ENCODE peak calls at places on chromosomes 7 and 10, in six cellular contexts. C is GM23338, I is fibroblast of lung, V is fibroblast of pulmonary artery, Z is fibroblast of the aortic adventitia, B is heart right ventricle. R is an unnamed sample.

GRCh38 chr10:35362701-35363350 is 26.5 kb downstream of the CCNY start:
- DNase-seq in C (no peak), I (no peak), V (no peak), Z (no peak), B (no peak), R (no peak)

GRCh38 chr10:93711891-93712290 is 9.5 kb upstream of the FRA10AC1 start:
- DNase-seq in C (no peak), I (no peak), V (peak), Z (peak), B (no peak), R (no peak)

GRCh38 chr10:88110355-88110754 is 246.9 kb downstream of the PTEN start:
- DNase-seq in C (no peak), I (peak), V (peak), Z (peak), B (no peak), R (no peak)

GRCh38 chr7:8068892-8069686 is 100.5 kb downstream of the GLCCI1 start:
- DNase-seq in C (peak), I (no peak), V (no peak), Z (no peak), B (peak), R (no peak)

GRCh38 chr7:41316410-41316809 is 386.5 kb downstream of the INHBA start:
- DNase-seq in C (no peak), I (no peak), V (no peak), Z (peak), B (no peak), R (no peak)

GRCh38 chr7:128876586-128876977 is 13.9 kb downstream of the ATP6V1F start:
- DNase-seq in C (no peak), I (no peak), V (no peak), Z (no peak), B (no peak), R (no peak)

GRCh38 chr7:120554960-120555571 is 282.1 kb downstream of the KCND2 start:
- DNase-seq in C (peak), I (peak), V (peak), Z (peak), B (peak), R (peak)

GRCh38 chr10:90787906-90788491 is 69.8 kb downstream of the HTR7 start:
- DNase-seq in C (peak), I (peak), V (peak), Z (peak), B (peak), R (peak)

GRCh38 chr10:97203220-97203619 is 17.5 kb upstream of the SLIT1 start:
- DNase-seq in C (no peak), I (no peak), V (no peak), Z (no peak), B (no peak), R (no peak)

GRCh38 chr7:77657427-77658331 is 38.6 kb upstream of the RSBN1L start:
- DNase-seq in C (peak), I (peak), V (peak), Z (peak), B (no peak), R (no peak)

GRCh38 chr7:24368161-24368560 is 84.2 kb downstream of the NPY start:
- DNase-seq in C (no peak), I (no peak), V (no peak), Z (no peak), B (no peak), R (no peak)

GRCh38 chr7:42745357-42746022 is 166.4 kb downstream of the C7orf25 start:
- DNase-seq in C (peak), I (peak), V (peak), Z (peak), B (peak), R (peak)

GRCh38 chr7:50667789-50668226 is 102.6 kb upstream of the DDC start:
- DNase-seq in C (no peak), I (peak), V (peak), Z (peak), B (peak), R (no peak)

GRCh38 chr10:3708830-3709229 is 76.2 kb downstream of the KLF6 start:
- DNase-seq in C (no peak), I (peak), V (peak), Z (peak), B (no peak), R (no peak)

GRCh38 chr7:157483515-157483914 is 146.7 kb downstream of the DNAJB6 start:
- DNase-seq in C (no peak), I (no peak), V (no peak), Z (no peak), B (no peak), R (no peak)

GRCh38 chr10:50624866-50625491 is 1.2 kb upstream of the SGMS1 start:
- DNase-seq in C (peak), I (peak), V (peak), Z (peak), B (peak), R (peak)

GRCh38 chr7:138919256-138919655 is 61.9 kb downstream of the KIAA1549 start:
- DNase-seq in C (no peak), I (no peak), V (no peak), Z (no peak), B (no peak), R (no peak)

DNA sequence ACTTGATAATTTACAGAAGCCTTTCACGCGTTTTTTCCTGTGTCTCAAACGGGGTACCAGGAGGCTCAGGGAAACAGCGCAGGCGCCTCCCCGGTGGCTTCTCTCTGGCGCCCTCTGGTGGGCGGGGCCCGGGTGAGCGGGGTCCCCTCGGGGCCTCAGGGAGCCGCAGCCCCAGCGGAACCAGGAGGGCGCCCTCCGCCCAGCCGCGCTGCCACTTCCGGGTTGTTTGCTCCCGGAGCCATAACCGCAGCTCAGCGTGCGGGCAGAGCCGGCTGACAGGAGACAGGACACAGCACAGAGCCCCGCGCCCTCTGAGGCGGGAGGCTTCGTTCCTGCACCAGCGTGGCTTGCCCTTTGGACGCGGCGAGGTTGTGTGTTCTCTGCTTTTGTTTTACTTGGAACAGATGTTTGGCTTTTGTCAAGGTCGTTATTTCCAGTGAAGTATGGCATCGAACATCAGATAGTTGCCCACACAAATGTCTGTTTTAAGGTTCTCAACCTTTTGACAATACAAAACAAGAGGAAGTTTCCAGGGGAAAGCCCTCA is 6.9 kb upstream of the CYP2E1 start:
- DNase-seq in C (peak), I (peak), V (peak), Z (peak), B (peak), R (peak)
- TF ChIP-seq CTCF in C (peak), I (peak), V (peak), Z (peak), B (peak), R (peak)

GRCh38 chr10:63133056-63133786 is at the start of gene NRBF2:
- DNase-seq in C (peak), I (peak), V (peak), Z (peak), B (peak), R (peak)
- TF ChIP-seq CTCF in C (peak), I (peak), V (no peak), Z (peak), B (no peak), R (no peak)

GRCh38 chr7:18387191-18387720 is 108.3 kb upstream of the HDAC9 start:
- DNase-seq in C (no peak), I (no peak), V (no peak), Z (no peak), B (no peak), R (no peak)
- TF ChIP-seq CTCF in C (no peak), I (no peak), V (no peak), Z (no peak), B (no peak), R (no peak)

DNA sequence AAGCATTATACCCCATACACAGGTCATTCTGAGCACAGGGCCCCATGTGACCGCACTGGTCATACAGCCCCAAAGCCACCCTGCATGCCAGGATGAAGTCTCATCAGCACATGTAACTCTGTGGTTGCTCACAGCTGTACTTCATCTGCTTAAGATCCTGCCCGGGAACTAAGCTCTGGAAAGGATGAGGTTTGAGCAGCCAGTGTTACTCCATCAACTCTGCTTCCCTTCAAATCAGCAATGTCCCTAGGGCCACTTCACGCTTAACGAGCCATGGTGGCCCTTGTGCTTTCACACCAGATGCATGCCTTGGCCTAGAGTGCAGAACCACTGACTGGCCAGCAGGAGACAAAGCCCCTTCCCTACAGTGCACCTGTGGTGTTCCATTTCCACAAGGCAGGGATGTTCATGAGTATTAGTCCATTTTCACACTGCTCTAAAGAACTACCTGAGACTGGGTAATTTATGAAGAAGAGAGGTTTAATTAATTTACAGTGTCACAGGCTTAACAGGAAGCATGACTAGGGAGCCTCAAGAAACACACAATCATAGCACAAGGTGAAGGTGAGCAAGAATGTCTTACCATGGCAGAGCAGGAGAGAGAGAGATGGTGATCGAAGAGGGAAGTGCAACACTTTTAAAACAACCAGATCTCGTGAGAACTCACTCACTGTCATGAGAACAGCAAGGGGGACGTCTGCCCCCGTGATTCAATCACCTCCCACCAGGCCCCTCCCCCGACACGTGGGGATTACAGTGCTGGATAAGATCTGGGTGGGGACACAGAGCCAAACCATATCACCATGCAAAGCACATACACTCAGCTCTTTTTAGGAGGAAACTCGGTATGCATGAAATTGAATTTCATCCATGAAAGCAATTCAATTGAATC is 149.0 kb upstream of the CDCA7L start:
- DNase-seq in C (peak), I (no peak), V (no peak), Z (peak), B (no peak), R (no peak)
- TF ChIP-seq CTCF in C (peak), I (no peak), V (no peak), Z (no peak), B (no peak), R (no peak)

DNA sequence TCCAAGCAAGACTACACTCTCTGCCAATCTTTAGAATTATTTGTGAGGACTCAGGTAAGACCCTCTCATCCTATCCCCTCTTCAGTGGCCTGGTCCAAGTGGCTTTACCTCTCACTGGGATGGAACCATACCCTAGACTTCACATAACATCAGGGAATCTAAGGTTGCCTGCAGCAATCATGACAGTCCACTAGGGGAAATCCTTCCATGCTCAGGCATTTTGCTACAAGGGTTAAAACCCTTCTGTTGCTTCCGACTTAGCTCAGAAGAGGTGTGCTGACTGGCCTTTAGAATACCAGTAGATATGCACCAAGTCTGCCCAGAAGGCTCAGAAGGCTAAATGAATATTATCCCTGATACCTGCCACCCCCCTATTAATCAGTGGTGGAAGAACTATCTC is 24.9 kb upstream of the NPS start:
- DNase-seq in C (peak), I (no peak), V (no peak), Z (no peak), B (no peak), R (no peak)
- TF ChIP-seq CTCF in C (peak), I (no peak), V (no peak), Z (no peak), B (no peak), R (no peak)

GRCh38 chr7:124155400-124156022 is 122.6 kb upstream of the TMEM229A start:
- DNase-seq in C (peak), I (peak), V (peak), Z (peak), B (no peak), R (no peak)

GRCh38 chr7:124152859-124153692 is 120.2 kb upstream of the TMEM229A start:
- DNase-seq in C (peak), I (peak), V (peak), Z (peak), B (no peak), R (no peak)
- TF ChIP-seq CTCF in C (peak), I (peak), V (peak), Z (peak), B (no peak), R (no peak)

GRCh38 chr7:55271069-55271468 is 94.1 kb upstream of the LANCL2 start:
- DNase-seq in C (peak), I (peak), V (peak), Z (peak), B (no peak), R (no peak)
- TF ChIP-seq CTCF in C (peak), I (peak), V (peak), Z (peak), B (no peak), R (no peak)

DNA sequence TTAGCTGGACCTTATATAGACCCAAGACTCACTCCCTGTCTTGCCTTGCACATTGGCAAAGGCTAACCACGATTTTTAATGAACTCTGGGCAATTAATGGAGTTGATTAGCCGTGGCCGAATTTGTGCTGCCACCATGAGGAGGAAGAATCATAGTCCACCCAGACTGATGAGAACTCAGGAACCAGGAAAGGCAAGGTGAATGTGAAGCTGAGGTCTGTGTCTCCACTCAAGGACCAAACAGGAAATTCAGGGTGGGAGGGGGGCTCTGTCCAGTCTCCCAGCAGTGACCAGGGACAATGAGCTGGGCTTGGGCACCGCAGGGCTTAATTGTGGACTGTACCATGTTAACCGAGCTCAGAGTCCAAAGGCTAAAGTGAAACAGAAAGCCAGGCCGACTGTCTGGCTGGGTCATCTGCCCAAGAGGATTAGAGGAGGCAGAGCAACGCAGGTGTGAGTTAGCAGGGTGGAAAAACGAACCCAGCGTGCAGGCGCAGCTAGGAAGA is 127.0 kb upstream of the JCAD start:
- DNase-seq in C (peak), I (no peak), V (no peak), Z (no peak), B (peak), R (no peak)
- TF ChIP-seq CTCF in C (no peak), I (peak), V (peak), Z (peak), B (peak), R (no peak)

R was measured in activated CD8-positive, alpha-beta T cell treated with anti-CD3 and anti-CD28 coated beads for 36 hours.